ENCODE peak calls at places on chromosome 22, in six cellular contexts. T is RWPE1, I is body of pancreas, M is BJ, D is lower leg skin, Y is lung. X is an unnamed sample.

GRCh38 chr22:20019661-20020532 is 1.0 kb upstream of the TANGO2 start:
- DNase-seq in I (no peak), M (no peak), T (no peak), D (no peak), Y (no peak), X (no peak)

GRCh38 chr22:27113211-27114030 is 456.0 kb downstream of the MIAT start:
- DNase-seq in D (peak; percentile 92), T (peak; percentile 61), Y (peak; percentile 38), M (peak; percentile 88), I (peak; percentile 87), X (no peak)

GRCh38 chr22:49035818-49036457 is 791.7 kb downstream of the BRD1 start:
- DNase-seq in D (no peak), T (no peak), M (no peak), I (no peak), Y (no peak), X (no peak)

GRCh38 chr22:47495102-47495501 is 732.7 kb downstream of the TBC1D22A start:
- DNase-seq in D (no peak), I (no peak), Y (no peak), T (no peak), M (no peak), X (no peak)

GRCh38 chr22:18120941-18121340 is 10.3 kb downstream of the TUBA8 start:
- DNase-seq in M (no peak), T (no peak), I (no peak), D (no peak), Y (no peak), X (no peak)

GRCh38 chr22:38957046-38957770 is at the start of gene APOBEC3A:
- DNase-seq in Y (no peak), T (peak; percentile 13), D (peak; percentile 41), I (peak; percentile 60), M (no peak), X (no peak)

GRCh38 chr22:26756675-26757293 is 99.4 kb downstream of the MIAT start:
- DNase-seq in D (no peak), I (peak; percentile 9), T (peak; percentile 13), M (no peak), Y (no peak), X (peak; percentile 79)

GRCh38 chr22:19943665-19944026 is 2.0 kb upstream of the TXNRD2 start:
- DNase-seq in M (no peak), I (no peak), D (no peak), Y (no peak), T (no peak), X (no peak)

GRCh38 chr22:17009640-17010291 is 1.7 kb upstream of the GAB4 start:
- DNase-seq in T (no peak), D (no peak), Y (no peak), M (no peak), I (no peak), X (no peak)

GRCh38 chr22:39482768-39483167 is 19.3 kb upstream of the MIEF1 start:
- DNase-seq in M (no peak), D (no peak), I (no peak), T (no peak), Y (no peak), X (no peak)

GRCh38 chr22:27344546-27344945 is 457.0 kb downstream of the MN1 start:
- DNase-seq in T (no peak), I (no peak), M (no peak), D (no peak), Y (peak; percentile 20), X (no peak)

GRCh38 chr22:30891781-30892180 is 76.8 kb downstream of the MORC2 start:
- DNase-seq in M (no peak), Y (no peak), T (no peak), I (no peak), D (no peak), X (no peak)

GRCh38 chr22:26418620-26419019 is 10.4 kb upstream of the ASPHD2 start:
- DNase-seq in D (no peak), Y (no peak), M (no peak), I (no peak), T (no peak), X (no peak)

GRCh38 chr22:32058656-32059280 is 15.7 kb downstream of the SLC5A1 start:
- DNase-seq in Y (no peak), D (no peak), T (no peak), I (no peak), M (no peak), X (no peak)

GRCh38 chr22:17158568-17159503 is at the start of gene HDHD5:
- DNase-seq in T (peak; percentile 82), D (peak; percentile 85), M (peak; percentile 29), Y (peak; percentile 89), I (peak; percentile 91), X (peak; percentile 78)

GRCh38 chr22:31944700-31945477 is 554 bp downstream of the YWHAH start:
- DNase-seq in T (peak; percentile 20), D (no peak), M (no peak), I (peak; percentile 41), Y (peak; percentile 41), X (peak; percentile 40)

GRCh38 chr22:25702046-25702445 is 39.9 kb upstream of the MYO18B start:
- DNase-seq in T (peak; percentile 10), Y (no peak), I (no peak), M (no peak), D (no peak), X (no peak)

GRCh38 chr22:25923952-25924351 is 182.0 kb downstream of the MYO18B start:
- DNase-seq in Y (no peak), I (no peak), D (no peak), T (no peak), M (no peak), X (no peak)

GRCh38 chr22:27107005-27107404 is 449.6 kb downstream of the MIAT start:
- DNase-seq in T (no peak), Y (no peak), D (no peak), I (no peak), M (no peak), X (no peak)

GRCh38 chr22:48204296-48204695 is 1441.8 kb downstream of the TBC1D22A start:
- DNase-seq in T (no peak), M (no peak), Y (no peak), D (no peak), I (no peak), X (no peak)

GRCh38 chr22:17172172-17172833 is 13.2 kb upstream of the HDHD5 start:
- DNase-seq in D (no peak), T (no peak), M (no peak), Y (peak; percentile 38), I (peak; percentile 14), X (no peak)

GRCh38 chr22:32628626-32629587 is 154.3 kb downstream of the FBXO7 start:
- DNase-seq in Y (no peak), T (no peak), D (no peak), M (no peak), I (no peak), X (no peak)

GRCh38 chr22:29144786-29145160 is 60.9 kb upstream of the EMID1 start:
- DNase-seq in I (no peak), T (no peak), M (no peak), Y (no peak), D (no peak), X (no peak)

GRCh38 chr22:31192513-31192912 is 19.6 kb upstream of the LIMK2 start:
- DNase-seq in I (no peak), T (no peak), Y (no peak), M (no peak), D (no peak), X (no peak)

GRCh38 chr22:22703715-22704114 is 59.3 kb downstream of the GGTLC2 start:
- DNase-seq in D (no peak), M (no peak), T (no peak), I (no peak), Y (no peak), X (no peak)

GRCh38 chr22:19057999-19058491 is 64.2 kb downstream of the DGCR2 start:
- DNase-seq in T (no peak), I (no peak), M (no peak), Y (no peak), D (no peak), X (no peak)

GRCh38 chr22:22062306-22062793 is 79.8 kb upstream of the TOP3B start:
- DNase-seq in Y (no peak), M (no peak), T (no peak), I (no peak), D (no peak), X (no peak)

GRCh38 chr22:18966748-18967147 is 30.7 kb upstream of the PRODH start:
- DNase-seq in M (no peak), D (no peak), T (no peak), I (no peak), Y (no peak), X (no peak)

GRCh38 chr22:48948575-48949170 is 879.0 kb downstream of the BRD1 start:
- DNase-seq in D (peak; percentile 4), T (no peak), M (no peak), I (no peak), Y (peak; percentile 22), X (no peak)

GRCh38 chr22:41383085-41383484 is 1.3 kb downstream of the TEF start:
- DNase-seq in Y (no peak), M (no peak), I (peak; percentile 26), T (no peak), D (no peak), X (no peak)
- TF ChIP-seq CTCF in Y (no peak), M (no peak), I (no peak), T (no peak), D (no peak), X (no peak)

GRCh38 chr22:24205438-24206189 is 24.3 kb downstream of the SUSD2 start:
- DNase-seq in M (no peak), T (no peak), I (peak; percentile 28), Y (no peak), D (no peak), X (no peak)
- TF ChIP-seq CTCF in M (no peak), T (no peak), I (peak; percentile 32), Y (no peak), D (no peak), X (no peak)

GRCh38 chr22:50141462-50141861 is 29.1 kb upstream of the PANX2 start:
- DNase-seq in D (no peak), Y (no peak), M (no peak), T (no peak), I (no peak), X (no peak)
- TF ChIP-seq CTCF in D (no peak), Y (no peak), M (no peak), T (no peak), I (no peak), X (no peak)

DNA sequence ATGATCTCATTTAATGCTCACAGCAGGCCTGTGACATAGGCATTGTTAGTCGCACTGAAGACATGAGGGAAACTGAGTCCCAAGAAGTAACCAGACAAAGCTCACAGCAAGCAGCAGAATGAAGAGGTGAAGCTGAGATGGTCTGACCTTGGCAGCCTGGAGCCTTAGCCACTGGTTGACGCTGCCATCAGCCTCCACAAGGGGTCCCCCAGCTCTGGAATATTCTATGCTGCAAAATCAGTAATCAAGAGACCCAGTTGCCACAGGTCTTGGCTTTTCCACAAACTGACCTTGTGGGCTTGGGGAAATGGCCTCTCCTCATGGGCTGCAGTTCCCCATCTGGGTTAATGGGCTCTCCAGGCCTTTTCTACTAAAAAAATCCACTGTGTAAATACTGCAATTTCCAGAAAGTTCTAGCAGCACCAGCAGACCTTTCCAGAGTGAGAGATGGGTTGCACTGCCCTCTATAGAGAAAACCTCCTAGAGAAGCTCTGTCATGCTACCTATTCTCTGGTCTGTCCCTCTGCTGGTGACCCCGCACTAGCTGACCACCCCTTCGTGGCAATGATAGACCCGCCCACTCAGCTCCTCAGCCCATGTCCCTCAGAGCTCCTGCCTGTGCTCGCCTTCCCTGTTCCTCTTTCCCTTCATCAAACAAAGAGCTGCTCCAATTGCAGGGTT is 22.6 kb upstream of the ISX start:
- DNase-seq in T (peak; percentile 7), Y (no peak), M (no peak), I (no peak), D (no peak), X (no peak)
- TF ChIP-seq CTCF in T (no peak), Y (no peak), M (no peak), I (no peak), D (no peak), X (no peak)

X was measured in mesothelial cell of epicardium.